ENCODE peak calls at places on chromosomes 2 and 18, in five cellular contexts. One of them, this sample, is unnamed.
A peak's percentile ranks its signal among the peaks of the same experiment; 100 is the strongest.

GRCh38 chr2:134120718-134121630 is 132.9 kb upstream of the MGAT5 start:
- DNase-seq in GM12891: peak; percentile 71
- DNase-seq in A549: no peak
- DNase-seq in adrenal gland: peak; percentile 62
- DNase-seq in heart left ventricle: peak; percentile 80
- DNase-seq in this sample: peak; percentile 85

GRCh38 chr2:190415794-190416729 is 7.9 kb downstream of the MFSD6 start:
- DNase-seq in GM12891: no peak
- DNase-seq in adrenal gland: no peak
- DNase-seq in A549: no peak
- DNase-seq in heart left ventricle: no peak
- DNase-seq in this sample: no peak

GRCh38 chr2:118085173-118086023 is 2.9 kb upstream of the INSIG2 start:
- DNase-seq in adrenal gland: no peak
- DNase-seq in heart left ventricle: no peak
- DNase-seq in A549: no peak
- DNase-seq in GM12891: no peak
- DNase-seq in this sample: no peak

GRCh38 chr2:240589381-240589780 is 2.8 kb downstream of the CAPN10 start:
- DNase-seq in heart left ventricle: peak; percentile 19
- DNase-seq in GM12891: no peak
- DNase-seq in A549: no peak
- DNase-seq in adrenal gland: no peak
- DNase-seq in this sample: no peak

GRCh38 chr2:214103199-214104001 is 307.5 kb upstream of the VWC2L start:
- DNase-seq in adrenal gland: no peak
- DNase-seq in heart left ventricle: no peak
- DNase-seq in A549: no peak
- DNase-seq in GM12891: no peak
- DNase-seq in this sample: no peak

GRCh38 chr2:85661139-85661858 is 6.7 kb downstream of the SFTPB start:
- DNase-seq in heart left ventricle: peak; percentile 72
- DNase-seq in adrenal gland: no peak
- DNase-seq in GM12891: no peak
- DNase-seq in A549: no peak
- DNase-seq in this sample: no peak

GRCh38 chr2:12930382-12930781 is 213.6 kb downstream of the TRIB2 start:
- DNase-seq in heart left ventricle: no peak
- DNase-seq in adrenal gland: no peak
- DNase-seq in A549: no peak
- DNase-seq in GM12891: no peak
- DNase-seq in this sample: no peak

GRCh38 chr18:3454365-3455089 is 4.6 kb downstream of the TGIF1 start:
- DNase-seq in adrenal gland: peak; percentile 37
- DNase-seq in A549: no peak
- DNase-seq in GM12891: no peak
- DNase-seq in heart left ventricle: no peak
- DNase-seq in this sample: no peak

GRCh38 chr2:124810132-124810531 is 785.0 kb downstream of the CNTNAP5 start:
- DNase-seq in A549: no peak
- DNase-seq in heart left ventricle: peak; percentile 28
- DNase-seq in adrenal gland: peak; percentile 16
- DNase-seq in GM12891: no peak
- DNase-seq in this sample: no peak

GRCh38 chr2:68853035-68853434 is 18.2 kb downstream of the BMP10 start:
- DNase-seq in A549: no peak
- DNase-seq in heart left ventricle: no peak
- DNase-seq in adrenal gland: no peak
- DNase-seq in GM12891: no peak
- DNase-seq in this sample: no peak

GRCh38 chr2:189298038-189298437 is 118.5 kb upstream of the COL5A2 start:
- DNase-seq in adrenal gland: no peak
- DNase-seq in heart left ventricle: no peak
- DNase-seq in GM12891: no peak
- DNase-seq in A549: no peak
- DNase-seq in this sample: no peak

GRCh38 chr2:68448671-68449394 is 18.3 kb downstream of the FBXO48 start:
- DNase-seq in GM12891: no peak
- DNase-seq in heart left ventricle: no peak
- DNase-seq in adrenal gland: no peak
- DNase-seq in A549: no peak
- DNase-seq in this sample: no peak

GRCh38 chr2:95043300-95043786 is 17.8 kb downstream of the MAL start:
- DNase-seq in heart left ventricle: peak; percentile 95
- DNase-seq in adrenal gland: peak; percentile 84
- DNase-seq in A549: no peak
- DNase-seq in GM12891: no peak
- DNase-seq in this sample: peak; percentile 79

GRCh38 chr2:206989306-206989705 is 50.0 kb downstream of the CPO start:
- DNase-seq in GM12891: no peak
- DNase-seq in adrenal gland: peak; percentile 31
- DNase-seq in A549: peak; percentile 25
- DNase-seq in heart left ventricle: no peak
- DNase-seq in this sample: peak; percentile 24

GRCh38 chr2:45433363-45433762 is 177.7 kb downstream of the SRBD1 start:
- DNase-seq in adrenal gland: no peak
- DNase-seq in GM12891: no peak
- DNase-seq in heart left ventricle: no peak
- DNase-seq in A549: no peak
- DNase-seq in this sample: no peak

GRCh38 chr2:28751956-28752607 is 452 bp downstream of the PPP1CB start:
- DNase-seq in heart left ventricle: peak; percentile 30
- DNase-seq in adrenal gland: no peak
- DNase-seq in GM12891: peak; percentile 18
- DNase-seq in A549: no peak
- DNase-seq in this sample: peak; percentile 50

GRCh38 chr2:193783681-193784080 is 1588.9 kb upstream of the TMEFF2 start:
- DNase-seq in heart left ventricle: no peak
- DNase-seq in GM12891: no peak
- DNase-seq in adrenal gland: no peak
- DNase-seq in A549: no peak
- DNase-seq in this sample: no peak

GRCh38 chr18:57891707-57892391 is 88.7 kb upstream of the ATP8B1 start:
- DNase-seq in A549: no peak
- DNase-seq in GM12891: no peak
- DNase-seq in adrenal gland: no peak
- DNase-seq in heart left ventricle: no peak
- DNase-seq in this sample: no peak

GRCh38 chr18:31649894-31650719 is 34.3 kb downstream of the B4GALT6 start:
- DNase-seq in GM12891: no peak
- DNase-seq in adrenal gland: no peak
- DNase-seq in heart left ventricle: no peak
- DNase-seq in A549: no peak
- DNase-seq in this sample: no peak
- TF ChIP-seq POLR2A in GM12891: no peak
- TF ChIP-seq POLR2A in adrenal gland: no peak
- TF ChIP-seq POLR2A in heart left ventricle: no peak
- TF ChIP-seq POLR2A in A549: no peak
- TF ChIP-seq POLR2A in this sample: no peak

DNA sequence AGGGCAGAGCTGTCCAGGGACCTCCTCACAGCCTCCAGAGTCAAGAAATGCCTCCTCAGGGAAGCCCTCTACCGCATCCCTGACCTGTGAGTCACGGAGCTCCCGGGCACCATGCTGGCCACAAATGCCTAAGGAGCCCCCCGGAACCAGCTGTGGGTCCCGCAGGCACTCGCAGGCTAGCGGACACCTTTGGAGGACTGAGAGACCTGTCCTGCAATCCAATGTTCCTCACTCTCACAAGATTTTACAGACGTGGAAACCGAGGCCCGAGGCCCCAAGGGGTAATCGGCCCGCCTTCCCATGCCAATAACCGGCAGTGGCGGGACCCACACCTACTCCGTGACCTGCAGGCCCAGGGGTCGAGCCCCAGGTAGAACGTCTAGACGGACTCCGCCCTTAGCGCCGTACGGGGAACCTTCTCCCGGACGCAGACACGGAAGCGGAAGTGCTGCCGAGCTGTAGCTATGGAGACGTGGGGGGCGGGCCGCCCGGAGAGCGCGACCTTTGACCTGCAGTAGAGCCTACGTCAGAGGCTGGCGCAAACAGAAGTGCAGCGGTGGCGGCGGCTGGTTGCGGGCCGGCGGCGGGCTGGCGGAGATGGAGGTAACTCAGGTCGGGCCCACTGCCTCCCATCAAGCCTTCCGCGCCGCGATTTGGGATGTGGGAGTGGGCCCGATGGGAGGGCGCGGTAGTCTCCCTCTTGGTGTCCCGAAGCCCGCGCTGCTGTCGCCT is at the start of gene GCC2:
- DNase-seq in heart left ventricle: peak; percentile 95
- DNase-seq in adrenal gland: peak; percentile 96
- DNase-seq in GM12891: peak; percentile 73
- DNase-seq in A549: peak; percentile 70
- DNase-seq in this sample: peak; percentile 72
- TF ChIP-seq POLR2A in heart left ventricle: peak; percentile 83
- TF ChIP-seq POLR2A in adrenal gland: peak; percentile 96
- TF ChIP-seq POLR2A in GM12891: peak; percentile 80
- TF ChIP-seq POLR2A in A549: peak; percentile 79
- TF ChIP-seq POLR2A in this sample: peak; percentile 68

DNA sequence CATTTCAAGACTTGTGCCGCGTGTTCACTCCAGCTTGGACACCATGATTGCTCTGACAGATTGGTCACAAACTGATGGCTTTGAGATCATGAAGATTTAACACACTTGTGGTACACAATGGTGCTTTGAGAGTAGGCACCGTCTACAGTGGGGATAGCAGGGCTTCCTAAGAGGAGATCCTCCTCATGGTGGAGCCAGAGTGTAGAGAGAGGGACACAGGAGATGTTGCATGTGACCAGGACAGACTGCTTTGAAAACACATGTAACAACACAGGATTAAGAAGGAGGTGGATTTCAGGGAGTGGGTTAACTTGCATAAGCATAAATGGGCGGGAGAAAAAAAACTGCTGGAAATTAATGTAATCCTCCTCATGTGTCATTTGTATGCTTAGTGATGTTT is 95.7 kb upstream of the LINC00305 start:
- DNase-seq in heart left ventricle: no peak
- DNase-seq in A549: no peak
- DNase-seq in adrenal gland: no peak
- DNase-seq in GM12891: no peak
- DNase-seq in this sample: no peak
- TF ChIP-seq POLR2A in heart left ventricle: no peak
- TF ChIP-seq POLR2A in A549: no peak
- TF ChIP-seq POLR2A in adrenal gland: no peak
- TF ChIP-seq POLR2A in GM12891: no peak
- TF ChIP-seq POLR2A in this sample: no peak

DNA sequence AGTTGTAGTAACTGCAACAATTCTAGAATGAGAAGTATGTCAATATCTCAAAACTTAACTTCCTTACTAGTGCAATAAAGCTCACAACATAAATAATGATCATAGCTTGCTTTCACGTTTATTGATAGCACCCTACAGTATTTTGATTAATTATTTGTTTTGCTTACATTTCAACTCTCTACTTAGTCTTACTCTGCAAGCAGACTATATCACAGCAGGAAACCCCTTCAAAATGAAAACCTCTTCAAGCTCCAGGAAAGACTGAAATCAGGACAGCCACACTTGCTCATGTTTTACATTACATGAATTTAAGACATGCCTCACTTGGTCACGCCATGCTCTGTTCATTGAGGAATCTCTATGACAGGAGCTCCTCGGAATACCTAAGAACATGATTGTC is 3.3 kb downstream of the OLA1 start:
- DNase-seq in heart left ventricle: no peak
- DNase-seq in adrenal gland: no peak
- DNase-seq in GM12891: no peak
- DNase-seq in A549: no peak
- DNase-seq in this sample: no peak
- TF ChIP-seq POLR2A in heart left ventricle: no peak
- TF ChIP-seq POLR2A in adrenal gland: no peak
- TF ChIP-seq POLR2A in GM12891: no peak
- TF ChIP-seq POLR2A in A549: no peak
- TF ChIP-seq POLR2A in this sample: no peak

GRCh38 chr2:51880153-51880552 is 848.2 kb upstream of the NRXN1 start:
- DNase-seq in adrenal gland: no peak
- DNase-seq in heart left ventricle: no peak
- DNase-seq in GM12891: no peak
- DNase-seq in A549: no peak
- DNase-seq in this sample: no peak
- TF ChIP-seq POLR2A in adrenal gland: no peak
- TF ChIP-seq POLR2A in heart left ventricle: no peak
- TF ChIP-seq POLR2A in GM12891: no peak
- TF ChIP-seq POLR2A in A549: no peak
- TF ChIP-seq POLR2A in this sample: no peak

DNA sequence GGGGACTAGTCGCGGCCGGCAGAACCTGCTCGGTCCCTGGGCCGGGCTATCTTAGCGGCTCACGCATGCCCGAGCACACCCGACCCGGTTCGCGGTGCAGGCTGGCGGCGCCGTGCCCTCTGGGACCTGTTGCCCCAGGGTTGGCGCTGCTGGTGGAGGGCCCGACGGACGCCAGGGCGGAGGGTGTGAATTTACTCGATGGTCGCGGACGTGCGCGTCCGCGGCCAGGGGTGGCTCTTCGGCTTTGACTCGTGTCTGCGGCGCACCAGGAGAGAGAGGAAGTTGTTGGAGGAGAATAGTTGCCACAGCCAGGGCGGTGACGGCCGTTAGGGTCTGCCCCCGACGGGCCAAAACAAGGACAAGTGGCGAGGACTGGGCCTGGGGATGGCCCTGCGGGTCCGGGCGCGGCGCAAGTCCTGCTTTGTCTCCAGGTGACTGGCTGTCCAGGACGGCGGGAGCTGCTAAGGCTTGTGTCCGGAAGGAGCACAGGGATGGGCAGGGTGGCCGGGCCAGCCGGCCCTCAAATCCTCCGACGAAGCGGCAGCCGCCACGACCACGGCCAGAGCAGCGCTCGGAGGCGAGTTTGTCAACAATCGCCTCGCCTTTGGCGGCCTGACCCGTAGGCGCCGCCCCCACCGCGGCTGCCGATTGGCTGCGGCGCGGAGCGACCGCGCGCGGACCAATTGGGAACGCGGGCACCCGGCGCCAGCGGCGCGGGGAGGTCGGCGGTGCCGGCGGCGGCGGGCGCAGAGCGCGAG is 1.3 kb downstream of the BCL2L11 start:
- DNase-seq in A549: peak; percentile 77
- DNase-seq in adrenal gland: peak; percentile 93
- DNase-seq in GM12891: no peak
- DNase-seq in heart left ventricle: peak; percentile 92
- DNase-seq in this sample: peak; percentile 96
- TF ChIP-seq POLR2A in A549: peak; percentile 32
- TF ChIP-seq POLR2A in adrenal gland: peak; percentile 94
- TF ChIP-seq POLR2A in GM12891: no peak
- TF ChIP-seq POLR2A in heart left ventricle: peak; percentile 86
- TF ChIP-seq POLR2A in this sample: peak; percentile 43

GRCh38 chr2:216678098-216678465 is 17.3 kb downstream of the IGFBP5 start:
- DNase-seq in adrenal gland: no peak
- DNase-seq in A549: no peak
- DNase-seq in GM12891: no peak
- DNase-seq in heart left ventricle: no peak
- DNase-seq in this sample: no peak

GRCh38 chr2:216678813-216679657 is 16.3 kb downstream of the IGFBP5 start:
- DNase-seq in heart left ventricle: no peak
- DNase-seq in A549: no peak
- DNase-seq in adrenal gland: no peak
- DNase-seq in GM12891: no peak
- DNase-seq in this sample: no peak

GRCh38 chr2:216681683-216682082 is 13.7 kb downstream of the IGFBP5 start:
- DNase-seq in A549: no peak
- DNase-seq in GM12891: no peak
- DNase-seq in heart left ventricle: no peak
- DNase-seq in adrenal gland: no peak
- DNase-seq in this sample: no peak

GRCh38 chr2:216680951-216681629 is 14.3 kb downstream of the IGFBP5 start:
- DNase-seq in adrenal gland: no peak
- DNase-seq in heart left ventricle: no peak
- DNase-seq in A549: no peak
- DNase-seq in GM12891: no peak
- DNase-seq in this sample: no peak

GRCh38 chr2:216679658-216680024 is 15.7 kb downstream of the IGFBP5 start:
- DNase-seq in adrenal gland: no peak
- DNase-seq in A549: no peak
- DNase-seq in GM12891: no peak
- DNase-seq in heart left ventricle: peak; percentile 94
- DNase-seq in this sample: no peak
- TF ChIP-seq POLR2A in adrenal gland: no peak
- TF ChIP-seq POLR2A in A549: no peak
- TF ChIP-seq POLR2A in GM12891: no peak
- TF ChIP-seq POLR2A in heart left ventricle: no peak
- TF ChIP-seq POLR2A in this sample: no peak

This sample was measured in H54.